ENCODE peak calls at places on chromosomes 12 and 14, in six cellular contexts. L is H9, Q is GM04503, P is NCI-H446 treated with DMSO at 0.1 percent for 48 hours, V is ureter, K is GM19239. S is an unnamed sample.

GRCh38 chr14:105147701-105148603 is 20.6 kb downstream of the JAG2 start:
- DNase-seq in L (no peak), Q (no peak), P (no peak), V (no peak), K (no peak), S (no peak)

GRCh38 chr12:65113621-65114035 is 7.5 kb downstream of the WIF1 start:
- DNase-seq in L (no peak), Q (no peak), P (no peak), V (no peak), K (no peak), S (no peak)

GRCh38 chr12:123094349-123095073 is 56.4 kb downstream of the PITPNM2 start:
- DNase-seq in L (no peak), Q (peak; percentile 71), P (peak; percentile 17), V (peak; percentile 78), K (no peak), S (peak; percentile 62)

GRCh38 chr12:104243971-104244370 is 28.4 kb downstream of the TXNRD1 start:
- DNase-seq in L (no peak), Q (no peak), P (no peak), V (no peak), K (no peak), S (no peak)

GRCh38 chr14:67719866-67720265 is 18.2 kb downstream of the RDH12 start:
- DNase-seq in L (no peak), Q (no peak), P (no peak), V (no peak), K (no peak), S (no peak)

GRCh38 chr14:73833530-73834257 is 17.9 kb upstream of the PTGR2 start:
- DNase-seq in L (peak; percentile 47), Q (peak; percentile 11), P (no peak), V (no peak), K (no peak), S (peak; percentile 60)

GRCh38 chr14:42950363-42950762 is 1343.7 kb downstream of the LRFN5 start:
- DNase-seq in L (no peak), Q (no peak), P (no peak), V (no peak), K (no peak), S (no peak)

GRCh38 chr14:33401326-33401725 is 462.6 kb downstream of the NPAS3 start:
- DNase-seq in L (no peak), Q (no peak), P (no peak), V (no peak), K (no peak), S (no peak)

GRCh38 chr14:102196436-102197230 is 56.9 kb downstream of the WDR20 start:
- DNase-seq in L (no peak), Q (no peak), P (no peak), V (no peak), K (no peak), S (no peak)

GRCh38 chr12:85065816-85066482 is 29.8 kb downstream of the LRRIQ1 start:
- DNase-seq in L (no peak), Q (no peak), P (no peak), V (no peak), K (no peak), S (no peak)

GRCh38 chr14:55904086-55904485 is 214.1 kb upstream of the PELI2 start:
- DNase-seq in L (no peak), Q (no peak), P (no peak), V (no peak), K (no peak), S (no peak)

GRCh38 chr14:31360919-31361662 is 59.3 kb downstream of the HEATR5A start:
- DNase-seq in L (no peak), Q (peak; percentile 31), P (no peak), V (no peak), K (no peak), S (peak; percentile 62)

GRCh38 chr12:48780381-48781025 is 8.4 kb downstream of the ADCY6 start:
- DNase-seq in L (no peak), Q (no peak), P (no peak), V (no peak), K (no peak), S (no peak)

GRCh38 chr14:76961631-76962302 is 66.7 kb downstream of the IRF2BPL start:
- DNase-seq in L (peak; percentile 99), Q (no peak), P (no peak), V (peak; percentile 92), K (peak; percentile 76), S (peak; percentile 92)

GRCh38 chr12:47753021-47754001 is 5.4 kb downstream of the RAPGEF3 start:
- DNase-seq in L (peak; percentile 94), Q (no peak), P (no peak), V (peak; percentile 91), K (no peak), S (no peak)

GRCh38 chr14:37584211-37585100 is 10.6 kb downstream of the FOXA1 start:
- DNase-seq in L (peak; percentile 45), Q (no peak), P (no peak), V (no peak), K (no peak), S (no peak)

GRCh38 chr12:75690556-75690955 is 179.1 kb upstream of the KRR1 start:
- DNase-seq in L (no peak), Q (peak; percentile 91), P (no peak), V (no peak), K (no peak), S (peak; percentile 86)

GRCh38 chr12:89029961-89030360 is 322.3 kb downstream of the DUSP6 start:
- DNase-seq in L (no peak), Q (no peak), P (no peak), V (no peak), K (no peak), S (no peak)

GRCh38 chr14:67237591-67237990 is 3.6 kb upstream of the PALS1 start:
- DNase-seq in L (no peak), Q (no peak), P (no peak), V (no peak), K (no peak), S (no peak)

GRCh38 chr12:130972589-130972950 is 18.9 kb downstream of the ADGRD1 start:
- DNase-seq in L (no peak), Q (no peak), P (no peak), V (no peak), K (no peak), S (no peak)

GRCh38 chr12:104752016-104752415 is 206.1 kb downstream of the SLC41A2 start:
- DNase-seq in L (peak; percentile 23), Q (no peak), P (no peak), V (no peak), K (no peak), S (no peak)

GRCh38 chr14:94926176-94926575 is 156.3 kb upstream of the GSC start:
- DNase-seq in L (no peak), Q (no peak), P (no peak), V (no peak), K (no peak), S (no peak)

GRCh38 chr12:121925361-121925725 is 7.0 kb downstream of the CFAP251 start:
- DNase-seq in L (no peak), Q (peak; percentile 49), P (no peak), V (no peak), K (no peak), S (peak; percentile 66)

GRCh38 chr12:76478045-76478444 is 81.5 kb downstream of the OSBPL8 start:
- DNase-seq in L (no peak), Q (no peak), P (no peak), V (no peak), K (no peak), S (no peak)

GRCh38 chr14:98175881-98176280 is 1096.1 kb downstream of the BCL11B start:
- DNase-seq in L (no peak), Q (no peak), P (no peak), V (no peak), K (no peak), S (no peak)

GRCh38 chr14:71320734-71321555 is 413.7 kb downstream of the PCNX1 start:
- DNase-seq in L (peak; percentile 49), Q (no peak), P (no peak), V (peak; percentile 63), K (no peak), S (peak; percentile 87)

GRCh38 chr12:97752129-97752528 is 289.5 kb downstream of the RMST start:
- DNase-seq in L (no peak), Q (no peak), P (no peak), V (no peak), K (no peak), S (no peak)

GRCh38 chr14:22781606-22782000 is 15.1 kb downstream of the OXA1L start:
- DNase-seq in L (no peak), Q (peak; percentile 27), P (no peak), V (no peak), K (no peak), S (peak; percentile 59)

GRCh38 chr12:93015970-93016751 is 87.1 kb upstream of the EEA1 start:
- DNase-seq in L (no peak), Q (no peak), P (no peak), V (peak; percentile 62), K (no peak), S (no peak)

GRCh38 chr12:121467638-121468403 is 67.9 kb downstream of the RNF34 start:
- DNase-seq in L (peak; percentile 81), Q (no peak), P (no peak), V (peak; percentile 62), K (no peak), S (peak; percentile 36)

GRCh38 chr12:46938071-46938678 is 112.4 kb upstream of the SLC38A4 start:
- DNase-seq in L (no peak), Q (no peak), P (no peak), V (no peak), K (no peak), S (no peak)

GRCh38 chr12:3359478-3359877 is 131.5 kb upstream of the PRMT8 start:
- DNase-seq in L (no peak), Q (no peak), P (no peak), V (no peak), K (no peak), S (no peak)

GRCh38 chr14:88955470-88955869 is 131.0 kb downstream of the TTC8 start:
- DNase-seq in L (no peak), Q (no peak), P (peak; percentile 98), V (no peak), K (no peak), S (no peak)

GRCh38 chr14:60183138-60183537 is 17.9 kb upstream of the DHRS7 start:
- DNase-seq in L (no peak), Q (no peak), P (no peak), V (no peak), K (no peak), S (no peak)

S was measured in GM03348.